ENCODE peak calls at places on chromosomes 16 and 17, in six cellular contexts. I is ELR; T is NCI-H774; F is lung microvascular endothelial cell; M is stimulated activated CD4-positive, alpha-beta T cell treated with anti-CD3 and anti-CD28 coated beads, TNF-alpha, amount 100 ng/mL, for 1 hour; A is Ammon's horn. L is an unnamed sample.

GRCh38 chr17:50363217-50364060 is 9.5 kb downstream of the MRPL27 start:
- DNase-seq in T (peak), A (peak), I (no peak), M (no peak), F (peak), L (no peak)

GRCh38 chr17:58822148-58823050 is 66.7 kb downstream of the PPM1E start:
- DNase-seq in I (no peak), M (no peak), T (peak), F (no peak), A (peak), L (peak)

GRCh38 chr16:75272097-75272548 is 20.7 kb upstream of the BCAR1 start:
- DNase-seq in M (no peak), I (no peak), T (no peak), F (peak), A (no peak), L (no peak)

GRCh38 chr17:40303009-40303657 is 5.8 kb upstream of the RARA start:
- DNase-seq in F (peak), T (peak), A (peak), M (no peak), I (peak), L (peak)

GRCh38 chr16:19307587-19308241 is 22.2 kb downstream of the CLEC19A start:
- DNase-seq in T (no peak), F (no peak), A (no peak), M (no peak), I (peak), L (no peak)

GRCh38 chr16:58854392-58854791 is 120.3 kb upstream of the GOT2 start:
- DNase-seq in F (no peak), M (no peak), I (no peak), A (no peak), T (no peak), L (no peak)

GRCh38 chr16:69762843-69763556 is 868 bp downstream of the WWP2 start:
- DNase-seq in T (no peak), A (no peak), F (peak), I (peak), M (no peak), L (no peak)

GRCh38 chr16:63157818-63158217 is 1121.6 kb upstream of the CDH8 start:
- DNase-seq in M (no peak), A (no peak), I (no peak), F (no peak), T (no peak), L (no peak)

GRCh38 chr17:798246-798645 is 16.1 kb downstream of the MRM3 start:
- DNase-seq in F (no peak), I (no peak), A (peak), T (no peak), M (no peak), L (peak)

GRCh38 chr17:73835605-73836004 is 191.4 kb upstream of the SDK2 start:
- DNase-seq in I (no peak), T (no peak), A (no peak), M (no peak), F (no peak), L (no peak)

GRCh38 chr17:81486174-81486810 is 26.3 kb downstream of the ACTG1 start:
- DNase-seq in F (peak), I (no peak), A (no peak), M (no peak), T (no peak), L (no peak)

GRCh38 chr16:66324785-66325184 is 41.7 kb upstream of the CDH5 start:
- DNase-seq in T (no peak), A (peak), F (peak), M (no peak), I (peak), L (peak)

GRCh38 chr17:64157669-64158180 is 27.8 kb upstream of the ERN1 start:
- DNase-seq in I (no peak), F (no peak), M (no peak), A (no peak), T (no peak), L (no peak)

GRCh38 chr16:55562936-55563335 is 3.5 kb upstream of the CAPNS2 start:
- DNase-seq in F (no peak), T (no peak), A (no peak), I (no peak), M (no peak), L (no peak)

GRCh38 chr16:29926675-29927522 is 873 bp upstream of the KCTD13 start:
- DNase-seq in A (peak), F (no peak), T (peak), I (peak), M (no peak), L (peak)

GRCh38 chr17:8466466-8466865 is 30.8 kb downstream of the NDEL1 start:
- DNase-seq in T (no peak), M (no peak), I (no peak), A (no peak), F (peak), L (no peak)

GRCh38 chr16:69201787-69202186 is 14.8 kb downstream of the SNTB2 start:
- DNase-seq in M (no peak), F (no peak), T (no peak), A (no peak), I (no peak), L (no peak)

GRCh38 chr16:27211026-27211425 is 7.7 kb downstream of the KDM8 start:
- DNase-seq in T (no peak), A (no peak), M (no peak), F (no peak), I (no peak), L (no peak)

GRCh38 chr16:8905795-8906591 is 23.8 kb downstream of the LITAFD start:
- DNase-seq in M (no peak), T (no peak), I (no peak), F (no peak), A (no peak), L (peak)

GRCh38 chr16:27429330-27429871 is 27.4 kb downstream of the IL21R start:
- DNase-seq in T (no peak), F (no peak), A (no peak), M (no peak), I (no peak), L (no peak)

GRCh38 chr16:48434653-48435318 is 49.6 kb upstream of the SIAH1 start:
- DNase-seq in M (no peak), I (no peak), F (no peak), T (no peak), A (peak), L (no peak)

GRCh38 chr16:3919413-3919812 is 38.9 kb upstream of the CREBBP start:
- DNase-seq in M (no peak), F (no peak), T (no peak), I (no peak), A (no peak), L (no peak)

GRCh38 chr17:51794466-51794865 is 364.0 kb downstream of the CA10 start:
- DNase-seq in A (no peak), F (no peak), M (no peak), I (no peak), T (no peak), L (no peak)

GRCh38 chr16:86078121-86078600 is 179.2 kb downstream of the IRF8 start:
- DNase-seq in T (no peak), F (no peak), I (peak), M (no peak), A (no peak), L (no peak)

GRCh38 chr17:8056976-8057625 is 18.2 kb downstream of the ALOX15B start:
- DNase-seq in A (no peak), T (no peak), M (no peak), I (no peak), F (no peak), L (no peak)

GRCh38 chr17:42155614-42156045 is 841 bp upstream of the RAB5C start:
- DNase-seq in F (no peak), A (no peak), T (no peak), M (no peak), I (no peak), L (no peak)